ENCODE peak calls at places on chromosomes 1 and 21, in four cellular contexts. One of them, this sample, is unnamed.

GRCh38 chr1:228283043-228283371 is 75.2 kb downstream of the OBSCN start:
- DNase-seq in amniotic epithelial cell: no peak
- DNase-seq in mucosa of descending colon: no peak
- DNase-seq in neural crest cell: no peak
- DNase-seq in this sample: peak; percentile 12

GRCh38 chr1:201896951-201897391 is 8.3 kb downstream of the SHISA4 start:
- DNase-seq in neural crest cell: no peak
- DNase-seq in amniotic epithelial cell: no peak
- DNase-seq in mucosa of descending colon: no peak
- DNase-seq in this sample: no peak

GRCh38 chr1:119829636-119830035 is 18.4 kb upstream of the REG4 start:
- DNase-seq in mucosa of descending colon: no peak
- DNase-seq in amniotic epithelial cell: no peak
- DNase-seq in neural crest cell: no peak
- DNase-seq in this sample: no peak

GRCh38 chr1:225461533-225462428 is 33.9 kb upstream of the LBR start:
- DNase-seq in mucosa of descending colon: no peak
- DNase-seq in neural crest cell: no peak
- DNase-seq in amniotic epithelial cell: no peak
- DNase-seq in this sample: peak; percentile 62

GRCh38 chr1:244918422-244919319 is 54.3 kb upstream of the HNRNPU start:
- DNase-seq in mucosa of descending colon: peak; percentile 60
- DNase-seq in neural crest cell: peak; percentile 9
- DNase-seq in amniotic epithelial cell: peak; percentile 9
- DNase-seq in this sample: peak; percentile 69

GRCh38 chr1:150152772-150153461 is 3.2 kb downstream of the PLEKHO1 start:
- DNase-seq in neural crest cell: no peak
- DNase-seq in mucosa of descending colon: no peak
- DNase-seq in amniotic epithelial cell: peak; percentile 63
- DNase-seq in this sample: no peak

GRCh38 chr1:57279909-57280666 is 143.8 kb downstream of the DAB1 start:
- DNase-seq in neural crest cell: no peak
- DNase-seq in mucosa of descending colon: no peak
- DNase-seq in amniotic epithelial cell: no peak
- DNase-seq in this sample: no peak

GRCh38 chr1:24047101-24047459 is 64.9 kb downstream of the MYOM3 start:
- DNase-seq in mucosa of descending colon: no peak
- DNase-seq in neural crest cell: no peak
- DNase-seq in amniotic epithelial cell: no peak
- DNase-seq in this sample: no peak

GRCh38 chr1:100585774-100586173 is 47.8 kb downstream of the GPR88 start:
- DNase-seq in mucosa of descending colon: no peak
- DNase-seq in amniotic epithelial cell: peak; percentile 63
- DNase-seq in neural crest cell: no peak
- DNase-seq in this sample: no peak

GRCh38 chr1:8358241-8358896 is 40.5 kb downstream of the SLC45A1 start:
- DNase-seq in mucosa of descending colon: no peak
- DNase-seq in neural crest cell: no peak
- DNase-seq in amniotic epithelial cell: no peak
- DNase-seq in this sample: no peak

GRCh38 chr1:211699059-211699458 is 23.6 kb upstream of the NEK2 start:
- DNase-seq in mucosa of descending colon: no peak
- DNase-seq in amniotic epithelial cell: no peak
- DNase-seq in neural crest cell: no peak
- DNase-seq in this sample: no peak

GRCh38 chr1:163826500-163826899 is 504.7 kb downstream of the NUF2 start:
- DNase-seq in mucosa of descending colon: no peak
- DNase-seq in neural crest cell: no peak
- DNase-seq in amniotic epithelial cell: no peak
- DNase-seq in this sample: no peak

GRCh38 chr1:220734571-220735326 is 13.4 kb upstream of the MTARC2 start:
- DNase-seq in mucosa of descending colon: no peak
- DNase-seq in amniotic epithelial cell: peak; percentile 85
- DNase-seq in neural crest cell: no peak
- DNase-seq in this sample: no peak

GRCh38 chr1:108503062-108503740 is 53.1 kb downstream of the NBPF6 start:
- DNase-seq in amniotic epithelial cell: peak; percentile 50
- DNase-seq in neural crest cell: no peak
- DNase-seq in mucosa of descending colon: no peak
- DNase-seq in this sample: no peak

GRCh38 chr1:202123336-202123813 is 658 bp downstream of the GPR37L1 start:
- DNase-seq in amniotic epithelial cell: no peak
- DNase-seq in mucosa of descending colon: no peak
- DNase-seq in neural crest cell: no peak
- DNase-seq in this sample: no peak

GRCh38 chr1:27868932-27869718 is 3.2 kb upstream of the THEMIS2 start:
- DNase-seq in neural crest cell: no peak
- DNase-seq in amniotic epithelial cell: no peak
- DNase-seq in mucosa of descending colon: peak; percentile 83
- DNase-seq in this sample: no peak

GRCh38 chr21:42019101-42019605 is 9.0 kb upstream of the ZBTB21 start:
- DNase-seq in neural crest cell: no peak
- DNase-seq in amniotic epithelial cell: no peak
- DNase-seq in mucosa of descending colon: no peak
- DNase-seq in this sample: no peak

GRCh38 chr1:46288485-46289133 is 14.8 kb downstream of the LRRC41 start:
- DNase-seq in mucosa of descending colon: no peak
- DNase-seq in amniotic epithelial cell: peak; percentile 62
- DNase-seq in neural crest cell: no peak
- DNase-seq in this sample: no peak

GRCh38 chr1:151993084-151993733 is 450 bp downstream of the S100A10 start:
- DNase-seq in mucosa of descending colon: peak; percentile 77
- DNase-seq in amniotic epithelial cell: no peak
- DNase-seq in neural crest cell: no peak
- DNase-seq in this sample: no peak

GRCh38 chr1:233543338-233544255 is 70.3 kb upstream of the KCNK1 start:
- DNase-seq in amniotic epithelial cell: peak; percentile 77
- DNase-seq in mucosa of descending colon: no peak
- DNase-seq in neural crest cell: no peak
- DNase-seq in this sample: peak; percentile 14

GRCh38 chr1:223500560-223501425 is 107.6 kb downstream of the CCDC185 start:
- DNase-seq in mucosa of descending colon: no peak
- DNase-seq in amniotic epithelial cell: peak; percentile 94
- DNase-seq in neural crest cell: no peak
- DNase-seq in this sample: no peak

GRCh38 chr21:36516271-36516670 is 36.3 kb upstream of the CLDN14 start:
- DNase-seq in mucosa of descending colon: no peak
- DNase-seq in neural crest cell: no peak
- DNase-seq in amniotic epithelial cell: no peak
- DNase-seq in this sample: no peak

GRCh38 chr1:52225174-52225573 is 83.3 kb downstream of the ZFYVE9 start:
- DNase-seq in mucosa of descending colon: no peak
- DNase-seq in neural crest cell: no peak
- DNase-seq in amniotic epithelial cell: peak; percentile 39
- DNase-seq in this sample: no peak

GRCh38 chr21:42724226-42724920 is 71.0 kb downstream of the PDE9A start:
- DNase-seq in amniotic epithelial cell: peak; percentile 89
- DNase-seq in mucosa of descending colon: peak; percentile 79
- DNase-seq in neural crest cell: no peak
- DNase-seq in this sample: no peak

GRCh38 chr1:192700834-192701271 is 64.9 kb downstream of the RGS13 start:
- DNase-seq in mucosa of descending colon: no peak
- DNase-seq in amniotic epithelial cell: peak; percentile 98
- DNase-seq in neural crest cell: no peak
- DNase-seq in this sample: no peak

GRCh38 chr1:202589190-202589680 is 121.0 kb downstream of the SYT2 start:
- DNase-seq in mucosa of descending colon: peak; percentile 65
- DNase-seq in neural crest cell: peak; percentile 11
- DNase-seq in amniotic epithelial cell: peak; percentile 99
- DNase-seq in this sample: peak; percentile 93

GRCh38 chr21:31158789-31159581 is 120.7 kb upstream of the KRTAP19-8 start:
- DNase-seq in mucosa of descending colon: no peak
- DNase-seq in neural crest cell: no peak
- DNase-seq in amniotic epithelial cell: peak; percentile 20
- DNase-seq in this sample: no peak

GRCh38 chr1:229694053-229694693 is 68.1 kb downstream of the URB2 start:
- DNase-seq in mucosa of descending colon: peak; percentile 74
- DNase-seq in neural crest cell: no peak
- DNase-seq in amniotic epithelial cell: peak; percentile 53
- DNase-seq in this sample: peak; percentile 95

GRCh38 chr1:203271018-203271743 is 34.1 kb upstream of the BTG2 start:
- DNase-seq in amniotic epithelial cell: peak; percentile 77
- DNase-seq in neural crest cell: no peak
- DNase-seq in mucosa of descending colon: no peak
- DNase-seq in this sample: peak; percentile 55

GRCh38 chr1:9292361-9293240 is at the start of gene SPSB1:
- DNase-seq in mucosa of descending colon: peak; percentile 84
- DNase-seq in amniotic epithelial cell: peak; percentile 75
- DNase-seq in neural crest cell: peak; percentile 40
- DNase-seq in this sample: peak; percentile 69

GRCh38 chr1:108624069-108624468 is 36.8 kb downstream of the HENMT1 start:
- DNase-seq in mucosa of descending colon: no peak
- DNase-seq in neural crest cell: no peak
- DNase-seq in amniotic epithelial cell: no peak
- DNase-seq in this sample: no peak

GRCh38 chr1:173477286-173478098 is at the start of gene PRDX6:
- DNase-seq in amniotic epithelial cell: peak; percentile 67
- DNase-seq in neural crest cell: peak; percentile 72
- DNase-seq in mucosa of descending colon: peak; percentile 94
- DNase-seq in this sample: no peak

This sample was measured in BE2C.